ENCODE peak calls at places on chromosome 6, in ten cellular contexts. Y, P, A, V, J, U, H, T, I and E are unnamed samples.

GRCh38 chr6:134447423-134447822 is 129.5 kb upstream of the SGK1 start:
- DNase-seq in A (no peak), P (no peak), I (no peak), Y (no peak), V (peak; percentile 52), J (no peak), H (peak; percentile 69), U (no peak), T (no peak), E (no peak)

GRCh38 chr6:90947184-90948064 is 360.6 kb upstream of the MAP3K7 start:
- DNase-seq in U (no peak), T (no peak), V (no peak), A (no peak), J (no peak), H (no peak), Y (no peak), P (peak; percentile 62), I (no peak), E (no peak)

GRCh38 chr6:143223895-143224294 is 163.2 kb downstream of the AIG1 start:
- DNase-seq in U (no peak), T (peak; percentile 84), I (peak; percentile 82), H (peak; percentile 76), P (no peak), J (no peak), A (no peak), V (no peak), Y (no peak), E (no peak)

GRCh38 chr6:156883497-156884252 is 106.5 kb downstream of the ARID1B start:
- DNase-seq in J (peak; percentile 63), Y (no peak), P (no peak), T (peak; percentile 61), A (no peak), V (no peak), H (peak; percentile 30), I (no peak), U (no peak), E (no peak)

GRCh38 chr6:139753198-139753861 is 378.9 kb upstream of the CITED2 start:
- DNase-seq in I (no peak), P (no peak), J (no peak), H (no peak), Y (no peak), V (peak; percentile 91), T (no peak), U (no peak), A (no peak), E (no peak)

GRCh38 chr6:5751525-5752252 is 255.0 kb downstream of the NRN1 start:
- DNase-seq in V (peak; percentile 15), T (no peak), I (no peak), H (no peak), P (no peak), J (no peak), A (no peak), U (no peak), Y (no peak), E (no peak)

GRCh38 chr6:26538936-26539615 is 910 bp downstream of the HMGN4 start:
- DNase-seq in U (no peak), J (no peak), P (no peak), T (no peak), I (no peak), V (no peak), Y (no peak), H (no peak), A (no peak), E (no peak)

GRCh38 chr6:135830452-135830851 is 21.0 kb upstream of the PDE7B start:
- DNase-seq in J (no peak), T (no peak), I (peak; percentile 68), Y (no peak), U (no peak), A (no peak), P (no peak), H (no peak), V (peak; percentile 60), E (no peak)

GRCh38 chr6:154229796-154230195 is 126.8 kb downstream of the IPCEF1 start:
- DNase-seq in A (no peak), Y (no peak), U (no peak), P (no peak), J (no peak), I (no peak), V (no peak), H (no peak), T (no peak), E (no peak)

GRCh38 chr6:131116755-131117360 is 18.4 kb upstream of the AKAP7 start:
- DNase-seq in H (no peak), A (no peak), V (no peak), I (no peak), U (no peak), J (peak; percentile 65), Y (peak; percentile 28), T (peak; percentile 34), P (no peak), E (no peak)

GRCh38 chr6:52877168-52877567 is 32.3 kb downstream of the GSTA3 start:
- DNase-seq in T (no peak), V (peak; percentile 97), I (no peak), Y (peak; percentile 65), H (no peak), P (no peak), A (no peak), U (no peak), J (no peak), E (no peak)

GRCh38 chr6:52230685-52231084 is 13.6 kb downstream of the IL17F start:
- DNase-seq in A (no peak), H (no peak), V (no peak), U (no peak), I (no peak), P (no peak), T (no peak), Y (no peak), J (no peak), E (no peak)

GRCh38 chr6:151357758-151358436 is 33.5 kb downstream of the ZBTB2 start:
- DNase-seq in T (no peak), V (no peak), U (no peak), Y (no peak), H (no peak), J (no peak), A (no peak), P (no peak), I (no peak), E (no peak)
- H3K36me3 ChIP-seq in T (no peaks in the 10 kb centered on the region), V (peaks cover 45% of the 10 kb centered on the region), U (peaks cover 4% of the 10 kb centered on the region), Y (peaks cover 14% of the 10 kb centered on the region), H (no peaks in the 10 kb centered on the region), J (peaks cover 25% of the 10 kb centered on the region), A (peaks cover 17% of the 10 kb centered on the region), P (peaks cover 8% of the 10 kb centered on the region), I (no peaks in the 10 kb centered on the region), E (no peaks in the 10 kb centered on the region)

DNA sequence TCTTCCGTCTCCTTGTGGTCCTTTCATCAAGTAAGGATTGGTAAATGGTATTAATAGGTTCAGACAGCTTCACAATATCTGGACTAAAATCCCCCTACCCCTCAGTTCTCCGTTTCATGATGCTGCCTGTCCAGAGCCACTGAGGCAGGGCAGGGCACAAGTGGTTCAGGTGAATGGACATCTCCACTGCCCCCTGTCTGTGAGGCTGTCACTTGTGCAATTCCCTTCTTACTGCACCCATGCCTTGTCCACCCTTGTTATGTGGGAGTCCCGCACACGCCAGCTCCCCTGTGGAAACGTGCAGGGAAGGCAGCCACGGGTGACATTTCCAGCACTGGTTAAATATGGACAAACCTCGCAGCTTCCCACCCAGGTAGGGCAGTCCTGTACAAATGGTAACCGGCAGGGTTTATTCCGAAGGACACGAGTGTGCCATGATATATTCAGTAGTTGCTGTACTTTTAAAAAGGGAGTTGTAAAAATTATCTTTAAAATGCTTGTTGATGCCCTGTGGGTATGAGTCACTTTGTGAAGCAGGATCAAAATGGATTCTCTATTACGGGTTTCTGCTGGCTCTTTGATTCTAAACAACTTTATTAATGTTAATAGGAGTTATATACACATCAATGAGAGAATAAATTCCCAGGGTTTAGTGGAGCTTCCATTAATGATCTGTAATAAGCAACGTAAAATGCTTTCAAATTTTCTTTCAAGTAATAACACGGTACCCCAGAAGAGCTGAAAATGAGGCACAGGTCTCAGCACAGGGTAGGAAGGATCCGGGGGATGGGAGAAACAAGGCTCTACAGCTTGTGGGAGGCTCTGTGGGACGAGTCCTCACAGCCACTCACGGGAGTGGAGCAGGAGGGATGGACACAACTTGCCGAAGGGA is 73.4 kb downstream of the FYN start:
- DNase-seq in I (no peak), A (no peak), V (no peak), T (no peak), U (no peak), J (no peak), P (no peak), Y (no peak), H (no peak), E (no peak)
- H3K27ac ChIP-seq in I (no peak overlapping the region), A (no peak overlapping the region), V (peak overlapping the region; percentile 15), T (no peak overlapping the region), U (no peak overlapping the region), J (no peak overlapping the region), P (no peak overlapping the region), Y (no peak overlapping the region), H (no peak overlapping the region), E (no peak overlapping the region)

GRCh38 chr6:47251396-47251795 is 58.3 kb downstream of the TNFRSF21 start:
- DNase-seq in T (no peak), U (no peak), Y (no peak), V (no peak), J (no peak), P (no peak), H (no peak), I (no peak), A (no peak), E (no peak)

GRCh38 chr6:47254051-47254450 is 55.7 kb downstream of the TNFRSF21 start:
- DNase-seq in U (no peak), V (no peak), P (no peak), Y (no peak), T (no peak), A (no peak), J (no peak), H (no peak), I (no peak), E (no peak)

GRCh38 chr6:47253136-47253535 is 56.6 kb downstream of the TNFRSF21 start:
- DNase-seq in T (no peak), Y (no peak), J (no peak), P (no peak), H (no peak), U (no peak), I (no peak), A (no peak), V (no peak), E (no peak)

GRCh38 chr6:47254906-47255305 is 54.8 kb downstream of the TNFRSF21 start:
- DNase-seq in H (no peak), I (no peak), T (no peak), J (no peak), Y (no peak), U (no peak), A (no peak), V (no peak), P (no peak), E (no peak)

GRCh38 chr6:47252636-47253035 is 57.1 kb downstream of the TNFRSF21 start:
- DNase-seq in I (no peak), H (no peak), V (no peak), Y (no peak), J (peak; percentile 75), U (no peak), P (no peak), A (no peak), T (no peak), E (no peak)
- H3K36me3 ChIP-seq in I (no peaks in the 10 kb centered on the region), H (no peaks in the 10 kb centered on the region), V (peaks cover 7% of the 10 kb centered on the region), Y (peaks cover 3% of the 10 kb centered on the region), J (peaks cover 86% of the 10 kb centered on the region), U (no peaks in the 10 kb centered on the region), P (peaks cover 3% of the 10 kb centered on the region), A (no peaks in the 10 kb centered on the region), T (no peaks in the 10 kb centered on the region), E (peaks cover 70% of the 10 kb centered on the region)

GRCh38 chr6:41577865-41578713 is 31.9 kb downstream of the FOXP4 start:
- DNase-seq in H (peak; percentile 56), V (peak; percentile 57), P (no peak), T (peak; percentile 37), I (no peak), J (no peak), U (peak; percentile 59), Y (no peak), A (peak; percentile 66), E (no peak)
- H3K27ac ChIP-seq in H (peak overlapping the region; percentile 17), V (peak overlapping the region; percentile 36), P (no peak overlapping the region), T (peak overlapping the region; percentile 55), I (peak overlapping the region; percentile 75), J (no peak overlapping the region), U (no peak overlapping the region), Y (no peak overlapping the region), A (peak overlapping the region; percentile 47), E (peak overlapping the region; percentile 24)